ENCODE peak calls at places on chromosomes 3 and 15, in five cellular contexts. P, V, N, K and W are unnamed samples. For H3K4me1, the result is how much of the 10 kb centered on the place peaks cover.

GRCh38 chr3:123202451-123202850 is 708 bp downstream of the SEC22A start:
- DNase-seq in P (no peak), V (no peak), N (peak), K (no peak), W (peak)

GRCh38 chr3:39178553-39178952 is 13.8 kb downstream of the XIRP1 start:
- DNase-seq in P (no peak), V (no peak), N (peak), K (no peak), W (peak)

GRCh38 chr15:74300057-74300620 is 64.0 kb downstream of the CCDC33 start:
- DNase-seq in P (peak), V (no peak), N (no peak), K (no peak), W (no peak)

GRCh38 chr15:69454953-69455352 is 2.3 kb downstream of the RPLP1 start:
- DNase-seq in P (no peak), V (no peak), N (no peak), K (no peak), W (no peak)

GRCh38 chr3:69240651-69241578 is 118.5 kb upstream of the LMOD3 start:
- DNase-seq in P (peak), V (no peak), N (peak), K (no peak), W (no peak)

GRCh38 chr3:45507820-45508317 is 86.7 kb upstream of the LIMD1 start:
- DNase-seq in P (no peak), V (peak), N (peak), K (peak), W (peak)

GRCh38 chr15:57541805-57542504 is 49.7 kb upstream of the MYZAP start:
- DNase-seq in P (peak), V (peak), N (peak), K (peak), W (peak)

GRCh38 chr15:70560617-70561328 is 202.6 kb downstream of the UACA start:
- DNase-seq in P (no peak), V (no peak), N (no peak), K (peak), W (no peak)

GRCh38 chr3:179933079-179933478 is 103.7 kb downstream of the PEX5L start:
- DNase-seq in P (no peak), V (no peak), N (no peak), K (no peak), W (no peak)

GRCh38 chr3:113063126-113063894 is 72.5 kb downstream of the GTPBP8 start:
- DNase-seq in P (peak), V (no peak), N (no peak), K (no peak), W (no peak)

GRCh38 chr3:52493232-52494017 is 1.7 kb upstream of the STAB1 start:
- DNase-seq in P (no peak), V (no peak), N (no peak), K (no peak), W (no peak)

GRCh38 chr15:31352911-31353811 is 26.5 kb downstream of the KLF13 start:
- DNase-seq in P (no peak), V (no peak), N (peak), K (no peak), W (peak)

GRCh38 chr3:153595186-153595815 is 433.3 kb downstream of the RAP2B start:
- DNase-seq in P (no peak), V (peak), N (peak), K (no peak), W (peak)

GRCh38 chr3:171221104-171221503 is 194.6 kb upstream of the SLC2A2 start:
- DNase-seq in P (no peak), V (no peak), N (no peak), K (no peak), W (no peak)

GRCh38 chr15:98548172-98548971 is 100.0 kb upstream of the IGF1R start:
- DNase-seq in P (peak), V (peak), N (peak), K (peak), W (peak)

GRCh38 chr3:174810256-174810655 is 48.9 kb upstream of the NAALADL2 start:
- DNase-seq in P (no peak), V (no peak), N (no peak), K (no peak), W (no peak)

GRCh38 chr3:172562881-172563835 is 39.9 kb upstream of the TNFSF10 start:
- DNase-seq in P (peak), V (no peak), N (peak), K (no peak), W (peak)

GRCh38 chr3:129610276-129610675 is 3.8 kb upstream of the PLXND1 start:
- DNase-seq in P (no peak), V (no peak), N (no peak), K (no peak), W (no peak)

GRCh38 chr3:45537960-45538640 is 56.5 kb upstream of the LIMD1 start:
- DNase-seq in P (no peak), V (no peak), N (no peak), K (no peak), W (peak)

GRCh38 chr3:86921981-86922680 is 68.8 kb downstream of the VGLL3 start:
- DNase-seq in P (no peak), V (no peak), N (no peak), K (no peak), W (peak)

GRCh38 chr3:103052236-103052830 is 617.5 kb downstream of the ZPLD1 start:
- DNase-seq in P (no peak), V (no peak), N (no peak), K (no peak), W (no peak)

GRCh38 chr3:169243122-169243521 is 420.4 kb downstream of the MECOM start:
- DNase-seq in P (no peak), V (no peak), N (peak), K (no peak), W (peak)

GRCh38 chr3:65615329-65615728 is 423.4 kb downstream of the MAGI1 start:
- DNase-seq in P (no peak), V (no peak), N (no peak), K (no peak), W (no peak)

GRCh38 chr3:12705981-12706380 is 42.1 kb upstream of the RAF1 start:
- DNase-seq in P (no peak), V (no peak), N (no peak), K (no peak), W (peak)

GRCh38 chr15:68592548-68592947 is 13.8 kb downstream of the CORO2B start:
- DNase-seq in P (no peak), V (no peak), N (peak), K (no peak), W (no peak)

GRCh38 chr3:46565607-46566039 is 479 bp downstream of the LRRC2 start:
- DNase-seq in P (no peak), V (no peak), N (peak), K (peak), W (peak)

GRCh38 chr3:42055291-42055690 is 35.9 kb upstream of the TRAK1 start:
- DNase-seq in P (peak), V (no peak), N (peak), K (no peak), W (peak)

GRCh38 chr15:73679180-73679579 is 5.0 kb upstream of the CD276 start:
- DNase-seq in P (no peak), V (no peak), N (no peak), K (peak), W (no peak)

GRCh38 chr3:134352031-134352671 is 22.1 kb downstream of the AMOTL2 start:
- DNase-seq in P (peak), V (no peak), N (no peak), K (no peak), W (no peak)

GRCh38 chr3:161859870-161860450 is 363.4 kb downstream of the OTOL1 start:
- DNase-seq in P (no peak), V (no peak), N (no peak), K (no peak), W (no peak)

GRCh38 chr3:44439499-44440295 is 37.8 kb downstream of the ZNF445 start:
- DNase-seq in P (peak), V (no peak), N (peak), K (no peak), W (peak)

GRCh38 chr3:45608885-45609284 is 14.3 kb downstream of the LIMD1 start:
- DNase-seq in P (no peak), V (no peak), N (peak), K (no peak), W (peak)

GRCh38 chr15:40952301-40952900 is 870 bp upstream of the CHAC1 start:
- DNase-seq in P (no peak), V (no peak), N (no peak), K (no peak), W (no peak)

GRCh38 chr3:187809979-187810568 is 64.8 kb upstream of the BCL6 start:
- DNase-seq in P (peak), V (no peak), N (no peak), K (no peak), W (no peak)

GRCh38 chr15:69841046-69841828 is 256.5 kb downstream of the TLE3 start:
- DNase-seq in P (no peak), V (no peak), N (no peak), K (no peak), W (no peak)

GRCh38 chr15:68797589-68798377 is 22.9 kb downstream of the ANP32A start:
- DNase-seq in P (no peak), V (no peak), N (no peak), K (no peak), W (no peak)

GRCh38 chr15:83206387-83206970 is 1.1 kb downstream of the HDGFL3 start:
- DNase-seq in P (no peak), V (no peak), N (peak), K (no peak), W (no peak)
- H3K14ac ChIP-seq in P (peak), V (peak), N (no peak), K (no peak), W (peak)

GRCh38 chr3:55721716-55722484 is 234.8 kb upstream of the WNT5A start:
- DNase-seq in P (no peak), V (no peak), N (peak), K (peak), W (peak)
- H2AK5ac ChIP-seq in P (peak), V (no peak), N (no peak), K (no peak), W (peak)

GRCh38 chr3:125591116-125591755 is 4.1 kb downstream of the OSBPL11 start:
- DNase-seq in P (no peak), V (no peak), N (no peak), K (no peak), W (peak)
- H3K4me1 ChIP-seq in P (under half), V (under half), N (under half), K (under half), W (under half)

GRCh38 chr3:49358217-49358883 is at the start of gene GPX1:
- DNase-seq in P (peak), V (peak), N (peak), K (peak), W (peak)

GRCh38 chr3:49362579-49362978 is 4.4 kb upstream of the GPX1 start:
- DNase-seq in P (no peak), V (no peak), N (no peak), K (no peak), W (peak)

GRCh38 chr3:49359623-49360022 is 1.5 kb upstream of the GPX1 start:
- DNase-seq in P (no peak), V (no peak), N (peak), K (no peak), W (peak)

GRCh38 chr3:49357466-49358216 is 512 bp downstream of the GPX1 start:
- DNase-seq in P (peak), V (peak), N (peak), K (peak), W (peak)

DNA sequence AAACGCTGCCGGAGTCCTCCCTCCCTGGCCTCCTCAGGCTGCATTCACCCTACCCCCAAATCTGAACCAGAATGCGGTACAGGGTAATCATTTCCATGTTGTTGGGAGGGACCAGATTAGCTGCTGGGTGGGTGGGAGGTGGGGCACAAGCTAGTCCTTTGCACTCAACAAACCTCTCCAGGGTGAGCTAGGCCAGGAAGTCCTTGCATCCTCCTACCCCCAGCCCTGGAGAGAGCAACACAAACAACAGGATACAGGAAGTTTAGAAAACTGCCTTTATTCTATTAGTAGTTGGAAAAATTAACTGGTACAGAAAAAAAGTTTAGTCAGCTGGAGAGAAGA is 702 bp upstream of the GPX1 start:
- DNase-seq in P (no peak), V (no peak), N (no peak), K (no peak), W (no peak)
- H3K14ac ChIP-seq in P (peak), V (no peak), N (no peak), K (no peak), W (peak)

GRCh38 chr15:90597477-90598052 is 67.8 kb downstream of the CRTC3 start:
- DNase-seq in P (no peak), V (no peak), N (no peak), K (no peak), W (no peak)
- H2AK5ac ChIP-seq in P (no peak), V (no peak), N (no peak), K (no peak), W (no peak)

DNA sequence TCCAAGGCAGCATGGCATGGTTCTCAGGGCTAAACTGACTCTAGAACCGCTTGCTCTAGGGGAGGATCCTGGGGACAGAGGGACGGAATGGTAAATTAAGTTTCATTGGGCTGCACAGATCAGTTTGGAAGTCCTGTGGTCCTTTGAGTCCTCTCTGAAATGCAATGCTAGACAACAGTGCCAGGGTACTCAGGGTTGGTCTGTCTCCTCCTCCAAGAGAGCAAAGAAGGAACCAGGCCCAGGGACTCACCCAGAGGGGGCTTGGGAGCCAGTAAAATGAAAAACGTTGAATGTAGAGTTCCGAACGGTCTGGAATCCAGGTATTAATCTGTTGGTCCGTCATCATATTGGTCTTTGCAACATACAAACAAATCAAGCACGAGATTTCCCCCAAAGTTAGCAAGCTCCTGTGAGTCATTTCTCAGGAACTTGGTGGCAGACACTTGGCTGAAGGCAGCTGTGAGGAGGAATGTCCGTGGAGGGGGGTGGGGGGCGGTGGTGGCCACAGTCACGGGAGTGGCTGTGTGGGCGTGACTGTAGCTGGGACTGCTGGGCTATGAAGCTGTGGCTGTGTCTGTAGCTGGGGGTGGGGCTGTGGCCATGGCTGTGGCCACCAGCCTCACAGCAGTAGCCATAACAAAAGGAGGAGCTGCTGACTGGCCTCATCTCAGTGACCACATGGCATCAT is 361.0 kb downstream of the SHQ1 start:
- DNase-seq in P (peak), V (no peak), N (peak), K (no peak), W (peak)
- H3K4me1 ChIP-seq in P (under half), V (under half), N (under half), K (under half), W (under half)

DNA sequence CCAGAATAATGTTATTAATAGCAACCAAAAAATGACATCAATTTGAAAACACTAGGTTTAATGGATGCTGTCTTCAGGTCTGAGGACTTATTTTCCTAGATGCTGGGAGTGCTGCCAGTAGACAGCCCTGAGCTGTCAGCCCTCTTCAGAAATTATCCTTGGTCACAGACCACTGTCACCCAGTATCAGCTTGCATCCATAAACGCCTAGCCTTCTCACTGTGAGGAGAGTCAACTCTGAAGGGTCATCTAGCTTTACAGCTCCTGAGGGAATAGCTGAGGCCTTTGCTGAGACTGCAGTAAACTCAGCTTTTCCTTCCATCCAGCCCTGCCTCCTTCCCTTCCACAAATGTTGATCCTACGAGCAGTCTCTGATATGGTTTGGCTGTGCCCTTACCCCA is 19.3 kb upstream of the MNS1 start:
- DNase-seq in P (no peak), V (no peak), N (no peak), K (no peak), W (no peak)
- H3K14ac ChIP-seq in P (no peak), V (no peak), N (no peak), K (no peak), W (no peak)